ENCODE peak calls at places on chromosome 10, in five cellular contexts. One of them, this sample, is unnamed.

GRCh38 chr10:104197364-104197763 is 34.8 kb downstream of the CFAP43 start:
- DNase-seq in RPMI7951: no peak
- DNase-seq in NCI-H526: no peak
- DNase-seq in hippocampal formation: no peak
- DNase-seq in activated CD4-positive, alpha-beta T cell treated with anti-CD3 and anti-CD28 coated beads for 24 hours: no peak
- DNase-seq in this sample: no peak

GRCh38 chr10:133124357-133125211 is 35.4 kb upstream of the KNDC1 start:
- DNase-seq in RPMI7951: no peak
- DNase-seq in NCI-H526: no peak
- DNase-seq in hippocampal formation: no peak
- DNase-seq in activated CD4-positive, alpha-beta T cell treated with anti-CD3 and anti-CD28 coated beads for 24 hours: no peak
- DNase-seq in this sample: no peak

GRCh38 chr10:11724938-11725776 is 17.0 kb upstream of the ECHDC3 start:
- DNase-seq in RPMI7951: peak
- DNase-seq in NCI-H526: no peak
- DNase-seq in hippocampal formation: peak
- DNase-seq in activated CD4-positive, alpha-beta T cell treated with anti-CD3 and anti-CD28 coated beads for 24 hours: no peak
- DNase-seq in this sample: peak

GRCh38 chr10:32111585-32111984 is 55.4 kb upstream of the KIF5B start:
- DNase-seq in RPMI7951: peak
- DNase-seq in NCI-H526: no peak
- DNase-seq in hippocampal formation: no peak
- DNase-seq in activated CD4-positive, alpha-beta T cell treated with anti-CD3 and anti-CD28 coated beads for 24 hours: no peak
- DNase-seq in this sample: no peak

GRCh38 chr10:14235511-14235910 is 95.2 kb downstream of the FRMD4A start:
- DNase-seq in RPMI7951: no peak
- DNase-seq in NCI-H526: no peak
- DNase-seq in hippocampal formation: no peak
- DNase-seq in activated CD4-positive, alpha-beta T cell treated with anti-CD3 and anti-CD28 coated beads for 24 hours: no peak
- DNase-seq in this sample: no peak

GRCh38 chr10:125218967-125219366 is 58.6 kb upstream of the CTBP2 start:
- DNase-seq in RPMI7951: no peak
- DNase-seq in NCI-H526: no peak
- DNase-seq in hippocampal formation: no peak
- DNase-seq in activated CD4-positive, alpha-beta T cell treated with anti-CD3 and anti-CD28 coated beads for 24 hours: no peak
- DNase-seq in this sample: no peak

GRCh38 chr10:27611861-27612450 is 107.9 kb downstream of the RAB18 start:
- DNase-seq in RPMI7951: no peak
- DNase-seq in NCI-H526: no peak
- DNase-seq in hippocampal formation: no peak
- DNase-seq in activated CD4-positive, alpha-beta T cell treated with anti-CD3 and anti-CD28 coated beads for 24 hours: no peak
- DNase-seq in this sample: no peak

GRCh38 chr10:50585921-50586739 is 37.6 kb downstream of the SGMS1 start:
- DNase-seq in RPMI7951: peak
- DNase-seq in NCI-H526: no peak
- DNase-seq in hippocampal formation: no peak
- DNase-seq in activated CD4-positive, alpha-beta T cell treated with anti-CD3 and anti-CD28 coated beads for 24 hours: no peak
- DNase-seq in this sample: peak

GRCh38 chr10:22219308-22219707 is 1.5 kb upstream of the EBLN1 start:
- DNase-seq in RPMI7951: peak
- DNase-seq in NCI-H526: no peak
- DNase-seq in hippocampal formation: no peak
- DNase-seq in activated CD4-positive, alpha-beta T cell treated with anti-CD3 and anti-CD28 coated beads for 24 hours: no peak
- DNase-seq in this sample: no peak

This sample was measured in HTR-8/SVneo.